ENCODE peak calls at places on chromosomes 2 and 18, in seven cellular contexts. One of them, this sample, is unnamed.

GRCh38 chr2:148885209-148885608 is 10.2 kb downstream of the KIF5C start:
- DNase-seq in fibroblast of the aortic adventitia: no peak
- DNase-seq in mucosa of descending colon: no peak
- DNase-seq in cardiac fibroblast: no peak
- DNase-seq in AG04449: no peak
- DNase-seq in right lobe of liver: no peak
- DNase-seq in upper lobe of right lung: no peak
- DNase-seq in this sample: no peak

GRCh38 chr2:100852999-100853908 is 33.3 kb downstream of the NPAS2 start:
- DNase-seq in fibroblast of the aortic adventitia: no peak
- DNase-seq in upper lobe of right lung: no peak
- DNase-seq in mucosa of descending colon: no peak
- DNase-seq in cardiac fibroblast: peak; percentile 27
- DNase-seq in AG04449: no peak
- DNase-seq in right lobe of liver: no peak
- DNase-seq in this sample: no peak

GRCh38 chr2:198375073-198375430 is 570.7 kb downstream of the PLCL1 start:
- DNase-seq in mucosa of descending colon: no peak
- DNase-seq in upper lobe of right lung: no peak
- DNase-seq in fibroblast of the aortic adventitia: no peak
- DNase-seq in right lobe of liver: no peak
- DNase-seq in cardiac fibroblast: no peak
- DNase-seq in AG04449: no peak
- DNase-seq in this sample: no peak

GRCh38 chr2:108345941-108346340 is 31.8 kb upstream of the SULT1C4 start:
- DNase-seq in upper lobe of right lung: no peak
- DNase-seq in fibroblast of the aortic adventitia: no peak
- DNase-seq in mucosa of descending colon: no peak
- DNase-seq in right lobe of liver: no peak
- DNase-seq in cardiac fibroblast: no peak
- DNase-seq in AG04449: no peak
- DNase-seq in this sample: no peak

GRCh38 chr2:150919899-150920298 is 341.8 kb downstream of the RBM43 start:
- DNase-seq in mucosa of descending colon: no peak
- DNase-seq in cardiac fibroblast: no peak
- DNase-seq in fibroblast of the aortic adventitia: no peak
- DNase-seq in AG04449: no peak
- DNase-seq in right lobe of liver: no peak
- DNase-seq in upper lobe of right lung: no peak
- DNase-seq in this sample: no peak

GRCh38 chr2:190216829-190217228 is 102.8 kb downstream of the HIBCH start:
- DNase-seq in mucosa of descending colon: peak; percentile 55
- DNase-seq in cardiac fibroblast: no peak
- DNase-seq in upper lobe of right lung: no peak
- DNase-seq in AG04449: no peak
- DNase-seq in right lobe of liver: peak; percentile 32
- DNase-seq in fibroblast of the aortic adventitia: peak; percentile 17
- DNase-seq in this sample: no peak

GRCh38 chr18:8776544-8776943 is 71.2 kb downstream of the MTCL1 start:
- DNase-seq in right lobe of liver: no peak
- DNase-seq in upper lobe of right lung: no peak
- DNase-seq in AG04449: no peak
- DNase-seq in cardiac fibroblast: no peak
- DNase-seq in mucosa of descending colon: no peak
- DNase-seq in fibroblast of the aortic adventitia: no peak
- DNase-seq in this sample: no peak

GRCh38 chr18:46642561-46642960 is 14.5 kb downstream of the LOXHD1 start:
- DNase-seq in cardiac fibroblast: no peak
- DNase-seq in AG04449: no peak
- DNase-seq in fibroblast of the aortic adventitia: no peak
- DNase-seq in upper lobe of right lung: no peak
- DNase-seq in mucosa of descending colon: no peak
- DNase-seq in right lobe of liver: no peak
- DNase-seq in this sample: no peak

GRCh38 chr2:138724296-138724695 is 55.9 kb downstream of the NXPH2 start:
- DNase-seq in cardiac fibroblast: no peak
- DNase-seq in mucosa of descending colon: no peak
- DNase-seq in AG04449: no peak
- DNase-seq in upper lobe of right lung: no peak
- DNase-seq in fibroblast of the aortic adventitia: no peak
- DNase-seq in right lobe of liver: no peak
- DNase-seq in this sample: no peak

GRCh38 chr2:84875213-84875560 is 5.7 kb downstream of the TRABD2A start:
- DNase-seq in upper lobe of right lung: no peak
- DNase-seq in mucosa of descending colon: no peak
- DNase-seq in fibroblast of the aortic adventitia: no peak
- DNase-seq in AG04449: no peak
- DNase-seq in cardiac fibroblast: no peak
- DNase-seq in right lobe of liver: no peak
- DNase-seq in this sample: no peak

GRCh38 chr18:65221115-65221514 is 529.7 kb upstream of the CDH7 start:
- DNase-seq in upper lobe of right lung: no peak
- DNase-seq in fibroblast of the aortic adventitia: no peak
- DNase-seq in cardiac fibroblast: no peak
- DNase-seq in mucosa of descending colon: no peak
- DNase-seq in AG04449: no peak
- DNase-seq in right lobe of liver: no peak
- DNase-seq in this sample: no peak

GRCh38 chr18:80232030-80232429 is 15.3 kb downstream of the PARD6G start:
- DNase-seq in AG04449: no peak
- DNase-seq in fibroblast of the aortic adventitia: no peak
- DNase-seq in right lobe of liver: no peak
- DNase-seq in upper lobe of right lung: no peak
- DNase-seq in cardiac fibroblast: no peak
- DNase-seq in mucosa of descending colon: no peak
- DNase-seq in this sample: no peak

GRCh38 chr18:57775937-57776336 is 27.2 kb downstream of the ATP8B1 start:
- DNase-seq in upper lobe of right lung: no peak
- DNase-seq in cardiac fibroblast: peak; percentile 64
- DNase-seq in AG04449: no peak
- DNase-seq in mucosa of descending colon: no peak
- DNase-seq in fibroblast of the aortic adventitia: peak; percentile 84
- DNase-seq in right lobe of liver: no peak
- DNase-seq in this sample: no peak

GRCh38 chr18:77557030-77557429 is 307.4 kb downstream of the GALR1 start:
- DNase-seq in cardiac fibroblast: peak; percentile 9
- DNase-seq in AG04449: no peak
- DNase-seq in mucosa of descending colon: no peak
- DNase-seq in fibroblast of the aortic adventitia: no peak
- DNase-seq in right lobe of liver: no peak
- DNase-seq in upper lobe of right lung: no peak
- DNase-seq in this sample: no peak

GRCh38 chr2:169362346-169363026 is at the start of gene LRP2:
- DNase-seq in upper lobe of right lung: peak; percentile 74
- DNase-seq in fibroblast of the aortic adventitia: no peak
- DNase-seq in mucosa of descending colon: peak; percentile 43
- DNase-seq in right lobe of liver: peak; percentile 63
- DNase-seq in cardiac fibroblast: no peak
- DNase-seq in AG04449: no peak
- DNase-seq in this sample: no peak

GRCh38 chr2:29443627-29444026 is 328.4 kb downstream of the CLIP4 start:
- DNase-seq in fibroblast of the aortic adventitia: no peak
- DNase-seq in upper lobe of right lung: no peak
- DNase-seq in cardiac fibroblast: no peak
- DNase-seq in right lobe of liver: no peak
- DNase-seq in AG04449: no peak
- DNase-seq in mucosa of descending colon: no peak
- DNase-seq in this sample: no peak

GRCh38 chr2:33570681-33571080 is 28.4 kb downstream of the FAM98A start:
- DNase-seq in cardiac fibroblast: no peak
- DNase-seq in right lobe of liver: no peak
- DNase-seq in mucosa of descending colon: no peak
- DNase-seq in upper lobe of right lung: no peak
- DNase-seq in fibroblast of the aortic adventitia: no peak
- DNase-seq in AG04449: no peak
- DNase-seq in this sample: no peak

GRCh38 chr2:239443666-239444567 is 43.1 kb upstream of the HDAC4 start:
- DNase-seq in right lobe of liver: no peak
- DNase-seq in fibroblast of the aortic adventitia: peak; percentile 15
- DNase-seq in upper lobe of right lung: no peak
- DNase-seq in mucosa of descending colon: no peak
- DNase-seq in AG04449: no peak
- DNase-seq in cardiac fibroblast: peak; percentile 4
- DNase-seq in this sample: no peak

GRCh38 chr18:51516478-51517038 is 319.1 kb upstream of the MEX3C start:
- DNase-seq in AG04449: no peak
- DNase-seq in mucosa of descending colon: no peak
- DNase-seq in cardiac fibroblast: no peak
- DNase-seq in right lobe of liver: no peak
- DNase-seq in upper lobe of right lung: no peak
- DNase-seq in fibroblast of the aortic adventitia: no peak
- DNase-seq in this sample: no peak

GRCh38 chr2:21095714-21096113 is 28.1 kb upstream of the TDRD15 start:
- DNase-seq in AG04449: no peak
- DNase-seq in fibroblast of the aortic adventitia: no peak
- DNase-seq in right lobe of liver: no peak
- DNase-seq in mucosa of descending colon: no peak
- DNase-seq in cardiac fibroblast: no peak
- DNase-seq in upper lobe of right lung: no peak
- DNase-seq in this sample: no peak

GRCh38 chr2:227871375-227871788 is at the start of gene DAW1:
- DNase-seq in cardiac fibroblast: peak; percentile 76
- DNase-seq in upper lobe of right lung: peak; percentile 84
- DNase-seq in mucosa of descending colon: peak; percentile 57
- DNase-seq in right lobe of liver: peak; percentile 56
- DNase-seq in fibroblast of the aortic adventitia: peak; percentile 65
- DNase-seq in AG04449: no peak
- DNase-seq in this sample: peak; percentile 11

GRCh38 chr2:227867386-227867785 is 4.0 kb upstream of the DAW1 start:
- DNase-seq in cardiac fibroblast: no peak
- DNase-seq in upper lobe of right lung: no peak
- DNase-seq in AG04449: no peak
- DNase-seq in fibroblast of the aortic adventitia: no peak
- DNase-seq in right lobe of liver: no peak
- DNase-seq in mucosa of descending colon: no peak
- DNase-seq in this sample: no peak

GRCh38 chr2:227872676-227873075 is 1.2 kb downstream of the DAW1 start:
- DNase-seq in right lobe of liver: no peak
- DNase-seq in mucosa of descending colon: no peak
- DNase-seq in AG04449: no peak
- DNase-seq in cardiac fibroblast: no peak
- DNase-seq in fibroblast of the aortic adventitia: no peak
- DNase-seq in upper lobe of right lung: no peak
- DNase-seq in this sample: no peak

GRCh38 chr2:227865281-227865680 is 6.2 kb upstream of the DAW1 start:
- DNase-seq in mucosa of descending colon: no peak
- DNase-seq in cardiac fibroblast: peak; percentile 36
- DNase-seq in AG04449: no peak
- DNase-seq in right lobe of liver: no peak
- DNase-seq in upper lobe of right lung: no peak
- DNase-seq in fibroblast of the aortic adventitia: no peak
- DNase-seq in this sample: no peak

DNA sequence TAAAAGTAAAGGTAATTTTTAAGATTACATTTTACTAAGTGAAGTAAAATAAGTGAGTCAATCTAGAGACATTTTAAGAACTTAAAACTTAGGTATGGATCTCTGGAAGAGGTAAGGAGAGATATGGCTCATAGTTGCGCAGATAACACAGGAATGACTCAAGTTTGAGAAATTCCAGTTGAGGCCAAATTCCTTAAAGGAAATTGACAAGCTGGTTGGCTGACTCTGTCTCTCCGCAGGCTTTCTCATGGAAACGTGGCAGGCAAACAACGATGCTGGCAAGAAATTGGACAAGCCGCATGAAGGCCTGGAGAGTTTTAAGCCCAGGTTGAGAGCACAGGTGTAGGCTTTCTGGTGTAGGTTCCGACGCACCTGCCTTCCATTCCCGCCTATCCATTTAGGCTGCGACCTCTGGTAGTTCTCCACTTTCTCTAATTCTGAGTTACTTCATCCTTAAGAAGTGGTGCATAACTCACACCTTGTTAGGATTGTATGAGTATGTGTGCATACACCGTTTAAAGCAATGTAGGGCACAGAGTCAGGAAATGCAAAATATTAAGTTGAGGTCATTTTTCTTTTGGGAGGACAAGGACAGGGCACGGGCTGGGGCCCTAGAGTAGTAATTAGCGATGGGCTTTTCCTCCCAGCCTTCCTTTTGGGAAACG is 589 bp upstream of the DAW1 start:
- DNase-seq in cardiac fibroblast: peak; percentile 94
- DNase-seq in AG04449: peak; percentile 45
- DNase-seq in mucosa of descending colon: no peak
- DNase-seq in upper lobe of right lung: no peak
- DNase-seq in fibroblast of the aortic adventitia: peak; percentile 98
- DNase-seq in right lobe of liver: no peak
- DNase-seq in this sample: no peak
- H3K4me3 ChIP-seq in cardiac fibroblast: no peak overlapping the region
- H3K4me3 ChIP-seq in AG04449: peak overlapping the region; percentile 46
- H3K4me3 ChIP-seq in mucosa of descending colon: no peak overlapping the region
- H3K4me3 ChIP-seq in upper lobe of right lung: peak overlapping the region; percentile 36
- H3K4me3 ChIP-seq in fibroblast of the aortic adventitia: peak overlapping the region; percentile 46
- H3K4me3 ChIP-seq in right lobe of liver: no peak overlapping the region
- H3K4me3 ChIP-seq in this sample: peak overlapping the region; percentile 35

GRCh38 chr18:53541924-53542323 is 682.5 kb downstream of the MBD2 start:
- DNase-seq in upper lobe of right lung: no peak
- DNase-seq in right lobe of liver: no peak
- DNase-seq in AG04449: no peak
- DNase-seq in cardiac fibroblast: no peak
- DNase-seq in fibroblast of the aortic adventitia: no peak
- DNase-seq in mucosa of descending colon: no peak
- DNase-seq in this sample: no peak

GRCh38 chr18:53544926-53545325 is 679.5 kb downstream of the MBD2 start:
- DNase-seq in right lobe of liver: no peak
- DNase-seq in AG04449: no peak
- DNase-seq in mucosa of descending colon: no peak
- DNase-seq in cardiac fibroblast: no peak
- DNase-seq in upper lobe of right lung: no peak
- DNase-seq in fibroblast of the aortic adventitia: no peak
- DNase-seq in this sample: no peak
- TF ChIP-seq CTCF in right lobe of liver: no peak
- TF ChIP-seq CTCF in AG04449: no peak
- TF ChIP-seq CTCF in mucosa of descending colon: no peak
- TF ChIP-seq CTCF in cardiac fibroblast: no peak
- TF ChIP-seq CTCF in upper lobe of right lung: no peak
- TF ChIP-seq CTCF in fibroblast of the aortic adventitia: no peak
- TF ChIP-seq CTCF in this sample: no peak

DNA sequence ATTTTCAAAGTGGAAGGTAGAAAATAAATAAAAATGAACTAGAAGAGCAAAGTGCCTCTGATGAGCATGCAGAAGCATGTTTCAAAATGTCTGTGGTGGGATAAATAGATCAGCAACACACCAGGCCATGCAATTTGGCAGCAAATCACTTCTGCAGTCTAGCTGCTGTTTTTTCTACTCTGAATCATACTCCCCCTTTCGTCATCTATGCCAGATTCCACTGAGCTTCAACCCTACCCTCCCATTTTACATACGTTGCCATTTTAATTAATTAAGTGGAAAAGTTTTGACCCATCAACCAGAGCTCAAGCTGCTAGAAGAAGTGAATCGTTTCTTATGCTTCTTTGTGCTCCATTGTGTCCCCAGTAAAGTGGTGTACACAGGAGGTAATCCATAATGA is 79.3 kb downstream of the NRXN1 start:
- DNase-seq in cardiac fibroblast: peak; percentile 84
- DNase-seq in right lobe of liver: no peak
- DNase-seq in fibroblast of the aortic adventitia: peak; percentile 82
- DNase-seq in AG04449: no peak
- DNase-seq in mucosa of descending colon: no peak
- DNase-seq in upper lobe of right lung: no peak
- DNase-seq in this sample: no peak
- H3K4me3 ChIP-seq in cardiac fibroblast: no peak overlapping the region
- H3K4me3 ChIP-seq in right lobe of liver: no peak overlapping the region
- H3K4me3 ChIP-seq in fibroblast of the aortic adventitia: no peak overlapping the region
- H3K4me3 ChIP-seq in AG04449: no peak overlapping the region
- H3K4me3 ChIP-seq in mucosa of descending colon: no peak overlapping the region
- H3K4me3 ChIP-seq in upper lobe of right lung: no peak overlapping the region
- H3K4me3 ChIP-seq in this sample: no peak overlapping the region

GRCh38 chr2:210158236-210158635 is 13.0 kb downstream of the KANSL1L start:
- DNase-seq in fibroblast of the aortic adventitia: no peak
- DNase-seq in cardiac fibroblast: no peak
- DNase-seq in mucosa of descending colon: no peak
- DNase-seq in right lobe of liver: no peak
- DNase-seq in AG04449: no peak
- DNase-seq in upper lobe of right lung: no peak
- DNase-seq in this sample: no peak
- TF ChIP-seq CTCF in fibroblast of the aortic adventitia: no peak
- TF ChIP-seq CTCF in cardiac fibroblast: no peak
- TF ChIP-seq CTCF in mucosa of descending colon: no peak
- TF ChIP-seq CTCF in right lobe of liver: no peak
- TF ChIP-seq CTCF in AG04449: no peak
- TF ChIP-seq CTCF in upper lobe of right lung: no peak
- TF ChIP-seq CTCF in this sample: no peak

This sample was measured in HFF-Myc.